ENCODE peak calls at places on chromosomes 5 and 9, in seven cellular contexts. One of them, this sample, is unnamed.

GRCh38 chr9:90296539-90296938 is 346.1 kb downstream of the DIRAS2 start:
- DNase-seq in Calu3: no peak
- DNase-seq in cardiac muscle cell: no peak
- DNase-seq in suprapubic skin: no peak
- DNase-seq in pancreas: no peak
- DNase-seq in upper lobe of right lung: no peak
- DNase-seq in GM20000: no peak
- DNase-seq in this sample: no peak

GRCh38 chr9:137679695-137680305 is 61.0 kb downstream of the EHMT1 start:
- DNase-seq in Calu3: no peak
- DNase-seq in cardiac muscle cell: no peak
- DNase-seq in suprapubic skin: no peak
- DNase-seq in pancreas: no peak
- DNase-seq in upper lobe of right lung: no peak
- DNase-seq in GM20000: no peak
- DNase-seq in this sample: peak

GRCh38 chr9:98341157-98342102 is 86.0 kb upstream of the TBC1D2 start:
- DNase-seq in Calu3: no peak
- DNase-seq in cardiac muscle cell: no peak
- DNase-seq in suprapubic skin: no peak
- DNase-seq in pancreas: no peak
- DNase-seq in upper lobe of right lung: no peak
- DNase-seq in GM20000: no peak
- DNase-seq in this sample: peak

GRCh38 chr9:14768561-14769234 is 46.2 kb upstream of the CER1 start:
- DNase-seq in Calu3: peak
- DNase-seq in cardiac muscle cell: peak
- DNase-seq in suprapubic skin: no peak
- DNase-seq in pancreas: no peak
- DNase-seq in upper lobe of right lung: no peak
- DNase-seq in GM20000: peak
- DNase-seq in this sample: no peak

GRCh38 chr9:112341741-112342140 is 8.3 kb upstream of the PTBP3 start:
- DNase-seq in Calu3: no peak
- DNase-seq in cardiac muscle cell: peak
- DNase-seq in suprapubic skin: no peak
- DNase-seq in pancreas: no peak
- DNase-seq in upper lobe of right lung: no peak
- DNase-seq in GM20000: no peak
- DNase-seq in this sample: no peak

GRCh38 chr9:105295986-105296385 is 51.5 kb downstream of the SLC44A1 start:
- DNase-seq in Calu3: no peak
- DNase-seq in cardiac muscle cell: peak
- DNase-seq in suprapubic skin: no peak
- DNase-seq in pancreas: no peak
- DNase-seq in upper lobe of right lung: no peak
- DNase-seq in GM20000: no peak
- DNase-seq in this sample: no peak

GRCh38 chr9:132031869-132032583 is 47.6 kb downstream of the MED27 start:
- DNase-seq in Calu3: no peak
- DNase-seq in cardiac muscle cell: no peak
- DNase-seq in suprapubic skin: no peak
- DNase-seq in pancreas: no peak
- DNase-seq in upper lobe of right lung: no peak
- DNase-seq in GM20000: peak
- DNase-seq in this sample: no peak

GRCh38 chr5:33114361-33114760 is 326.4 kb upstream of the TARS1 start:
- DNase-seq in Calu3: no peak
- DNase-seq in cardiac muscle cell: no peak
- DNase-seq in suprapubic skin: no peak
- DNase-seq in pancreas: no peak
- DNase-seq in upper lobe of right lung: no peak
- DNase-seq in GM20000: no peak
- DNase-seq in this sample: no peak

GRCh38 chr5:25950681-25951080 is 1087.7 kb downstream of the CDH9 start:
- DNase-seq in Calu3: no peak
- DNase-seq in cardiac muscle cell: no peak
- DNase-seq in suprapubic skin: no peak
- DNase-seq in pancreas: no peak
- DNase-seq in upper lobe of right lung: no peak
- DNase-seq in GM20000: no peak
- DNase-seq in this sample: no peak

GRCh38 chr9:19122490-19123042 is 4.7 kb downstream of the PLIN2 start:
- DNase-seq in Calu3: no peak
- DNase-seq in cardiac muscle cell: peak
- DNase-seq in suprapubic skin: no peak
- DNase-seq in pancreas: no peak
- DNase-seq in upper lobe of right lung: no peak
- DNase-seq in GM20000: no peak
- DNase-seq in this sample: no peak
- TF ChIP-seq CTCF in Calu3: no peak
- TF ChIP-seq CTCF in cardiac muscle cell: peak
- TF ChIP-seq CTCF in suprapubic skin: no peak
- TF ChIP-seq CTCF in pancreas: no peak
- TF ChIP-seq CTCF in upper lobe of right lung: no peak
- TF ChIP-seq CTCF in GM20000: no peak
- TF ChIP-seq CTCF in this sample: peak

GRCh38 chr9:116842658-116843057 is 155.6 kb downstream of the TRIM32 start:
- DNase-seq in Calu3: no peak
- DNase-seq in cardiac muscle cell: no peak
- DNase-seq in suprapubic skin: no peak
- DNase-seq in pancreas: no peak
- DNase-seq in upper lobe of right lung: no peak
- DNase-seq in GM20000: no peak
- DNase-seq in this sample: no peak
- TF ChIP-seq CTCF in Calu3: no peak
- TF ChIP-seq CTCF in cardiac muscle cell: no peak
- TF ChIP-seq CTCF in suprapubic skin: no peak
- TF ChIP-seq CTCF in pancreas: no peak
- TF ChIP-seq CTCF in upper lobe of right lung: no peak
- TF ChIP-seq CTCF in GM20000: no peak
- TF ChIP-seq CTCF in this sample: no peak

GRCh38 chr5:51961154-51961562 is 577.9 kb downstream of the ISL1 start:
- DNase-seq in Calu3: no peak
- DNase-seq in cardiac muscle cell: no peak
- DNase-seq in suprapubic skin: no peak
- DNase-seq in pancreas: no peak
- DNase-seq in upper lobe of right lung: no peak
- DNase-seq in GM20000: no peak
- DNase-seq in this sample: no peak

GRCh38 chr5:51958473-51958872 is 575.2 kb downstream of the ISL1 start:
- DNase-seq in Calu3: no peak
- DNase-seq in cardiac muscle cell: no peak
- DNase-seq in suprapubic skin: no peak
- DNase-seq in pancreas: no peak
- DNase-seq in upper lobe of right lung: no peak
- DNase-seq in GM20000: no peak
- DNase-seq in this sample: no peak

GRCh38 chr5:51960617-51961115 is 577.4 kb downstream of the ISL1 start:
- DNase-seq in Calu3: no peak
- DNase-seq in cardiac muscle cell: no peak
- DNase-seq in suprapubic skin: no peak
- DNase-seq in pancreas: no peak
- DNase-seq in upper lobe of right lung: no peak
- DNase-seq in GM20000: no peak
- DNase-seq in this sample: no peak
- TF ChIP-seq CTCF in Calu3: no peak
- TF ChIP-seq CTCF in cardiac muscle cell: no peak
- TF ChIP-seq CTCF in suprapubic skin: no peak
- TF ChIP-seq CTCF in pancreas: no peak
- TF ChIP-seq CTCF in upper lobe of right lung: peak
- TF ChIP-seq CTCF in GM20000: no peak
- TF ChIP-seq CTCF in this sample: peak

DNA sequence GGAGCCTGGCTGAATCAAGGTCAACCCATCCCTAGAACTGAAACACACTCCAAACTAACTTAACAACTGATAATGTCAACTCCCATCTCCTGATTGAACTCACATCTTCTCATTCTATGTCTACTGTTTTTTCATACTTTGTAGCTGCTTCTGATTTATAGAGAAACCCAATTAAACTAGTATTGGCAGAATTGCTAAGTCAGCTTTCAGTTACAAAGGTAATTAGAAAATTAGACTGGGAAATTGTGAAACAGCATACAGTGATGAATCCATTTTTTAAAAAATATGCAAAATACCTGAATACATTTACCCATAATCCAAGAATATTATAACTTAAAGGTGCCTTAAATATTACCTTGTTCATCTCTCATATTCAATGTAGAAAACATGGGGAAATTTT is 535.2 kb upstream of the CLINT1 start:
- DNase-seq in Calu3: no peak
- DNase-seq in cardiac muscle cell: no peak
- DNase-seq in suprapubic skin: no peak
- DNase-seq in pancreas: no peak
- DNase-seq in upper lobe of right lung: no peak
- DNase-seq in GM20000: no peak
- DNase-seq in this sample: no peak
- TF ChIP-seq CTCF in Calu3: no peak
- TF ChIP-seq CTCF in cardiac muscle cell: no peak
- TF ChIP-seq CTCF in suprapubic skin: no peak
- TF ChIP-seq CTCF in pancreas: no peak
- TF ChIP-seq CTCF in upper lobe of right lung: no peak
- TF ChIP-seq CTCF in GM20000: no peak
- TF ChIP-seq CTCF in this sample: no peak

DNA sequence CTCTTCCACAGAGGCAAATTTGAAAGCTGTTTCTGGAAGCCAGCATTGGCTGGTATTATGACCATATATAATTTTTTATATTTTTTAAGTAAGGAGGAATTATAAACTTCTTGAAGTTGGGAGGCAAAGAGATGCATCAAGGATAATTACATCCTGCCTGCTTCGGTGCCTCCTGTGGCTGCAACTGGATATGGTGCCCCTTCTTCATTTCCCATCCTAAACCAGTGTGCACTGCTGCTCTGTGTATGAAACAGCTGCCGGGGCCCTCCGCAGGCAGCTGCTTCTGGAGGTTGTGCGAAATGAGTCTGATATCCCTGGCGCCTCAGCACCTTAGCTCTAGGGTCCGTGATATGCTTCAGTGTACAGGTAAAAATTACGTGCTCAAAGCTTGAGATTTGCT is 304.2 kb downstream of the ENC1 start:
- DNase-seq in Calu3: no peak
- DNase-seq in cardiac muscle cell: no peak
- DNase-seq in suprapubic skin: no peak
- DNase-seq in pancreas: no peak
- DNase-seq in upper lobe of right lung: no peak
- DNase-seq in GM20000: no peak
- DNase-seq in this sample: no peak
- TF ChIP-seq CTCF in Calu3: no peak
- TF ChIP-seq CTCF in cardiac muscle cell: peak
- TF ChIP-seq CTCF in suprapubic skin: no peak
- TF ChIP-seq CTCF in pancreas: no peak
- TF ChIP-seq CTCF in upper lobe of right lung: no peak
- TF ChIP-seq CTCF in GM20000: no peak
- TF ChIP-seq CTCF in this sample: peak

GRCh38 chr9:110029815-110030480 is 178.0 kb downstream of the C9orf152 start:
- DNase-seq in Calu3: no peak
- DNase-seq in cardiac muscle cell: no peak
- DNase-seq in suprapubic skin: no peak
- DNase-seq in pancreas: no peak
- DNase-seq in upper lobe of right lung: no peak
- DNase-seq in GM20000: no peak
- DNase-seq in this sample: no peak
- TF ChIP-seq CTCF in Calu3: no peak
- TF ChIP-seq CTCF in cardiac muscle cell: no peak
- TF ChIP-seq CTCF in suprapubic skin: no peak
- TF ChIP-seq CTCF in pancreas: no peak
- TF ChIP-seq CTCF in upper lobe of right lung: no peak
- TF ChIP-seq CTCF in GM20000: no peak
- TF ChIP-seq CTCF in this sample: no peak

DNA sequence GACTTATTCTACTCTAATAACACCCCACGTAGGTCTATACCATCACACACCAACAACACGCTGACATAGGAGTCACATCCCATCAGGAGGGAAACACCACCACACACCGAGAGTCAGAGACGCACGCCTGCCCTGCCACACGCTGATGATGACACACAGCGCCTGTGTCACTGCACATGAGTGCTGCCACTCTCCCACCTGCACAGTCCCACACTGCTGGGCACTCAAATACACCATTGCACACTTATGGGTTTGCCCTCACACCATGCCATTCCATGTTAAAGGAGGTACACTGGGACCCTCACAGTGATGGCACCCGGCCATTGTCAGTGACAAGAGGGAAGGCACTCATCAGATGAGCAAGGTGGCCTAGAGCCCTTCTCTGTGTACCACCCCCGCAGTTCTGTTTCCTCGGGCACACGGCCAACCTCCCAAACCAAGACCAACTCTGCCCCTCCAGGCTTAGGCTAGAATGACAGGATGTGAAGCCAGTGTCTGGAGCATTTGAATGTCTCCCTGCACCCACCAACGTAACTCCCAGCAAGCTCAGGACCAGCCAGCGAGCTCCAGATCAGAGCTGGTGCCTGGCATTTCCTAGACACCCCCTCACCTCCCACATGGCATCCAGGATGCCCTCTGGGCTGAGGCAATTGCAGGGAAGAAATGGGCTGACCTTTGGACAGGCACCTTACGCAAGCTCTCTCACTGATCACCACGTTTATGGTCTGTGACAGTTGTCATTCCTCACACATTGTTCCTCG is 3.6 kb upstream of the CPLX2 start:
- DNase-seq in Calu3: peak
- DNase-seq in cardiac muscle cell: peak
- DNase-seq in suprapubic skin: no peak
- DNase-seq in pancreas: no peak
- DNase-seq in upper lobe of right lung: no peak
- DNase-seq in GM20000: no peak
- DNase-seq in this sample: no peak
- TF ChIP-seq CTCF in Calu3: no peak
- TF ChIP-seq CTCF in cardiac muscle cell: no peak
- TF ChIP-seq CTCF in suprapubic skin: no peak
- TF ChIP-seq CTCF in pancreas: no peak
- TF ChIP-seq CTCF in upper lobe of right lung: no peak
- TF ChIP-seq CTCF in GM20000: no peak
- TF ChIP-seq CTCF in this sample: peak

DNA sequence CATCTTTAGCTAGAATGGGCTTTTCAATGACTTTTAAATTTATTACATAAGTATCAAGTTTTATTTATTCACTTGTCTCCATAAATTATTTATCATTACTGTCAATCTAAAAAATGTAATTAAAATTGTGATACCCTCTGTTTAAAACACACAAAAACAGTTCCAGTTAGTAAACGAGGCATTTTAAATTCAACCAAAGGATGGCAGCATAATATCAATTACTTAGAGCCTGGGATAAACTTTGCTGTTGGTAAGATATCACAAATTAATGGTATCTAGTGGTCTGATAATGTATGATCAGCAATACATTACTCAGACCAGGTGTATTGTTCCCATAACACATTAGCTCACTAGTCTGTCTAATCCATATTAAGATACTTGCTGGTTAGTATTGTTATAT is 9.6 kb upstream of the IFNE start:
- DNase-seq in Calu3: no peak
- DNase-seq in cardiac muscle cell: no peak
- DNase-seq in suprapubic skin: no peak
- DNase-seq in pancreas: no peak
- DNase-seq in upper lobe of right lung: no peak
- DNase-seq in GM20000: no peak
- DNase-seq in this sample: no peak
- TF ChIP-seq CTCF in Calu3: no peak
- TF ChIP-seq CTCF in cardiac muscle cell: no peak
- TF ChIP-seq CTCF in suprapubic skin: no peak
- TF ChIP-seq CTCF in pancreas: no peak
- TF ChIP-seq CTCF in upper lobe of right lung: no peak
- TF ChIP-seq CTCF in GM20000: no peak
- TF ChIP-seq CTCF in this sample: peak

This sample was measured in chondrocyte.